ENCODE peak calls at places on chromosomes 12 and 14, in eight cellular contexts. Y, W, K, F, J, D, G and M are unnamed samples.

GRCh38 chr14:104967414-104968152 is 10.6 kb downstream of the AHNAK2 start:
- DNase-seq in Y (no peak), W (no peak), K (peak), F (peak), J (peak), D (peak), G (no peak), M (no peak)

GRCh38 chr14:94378527-94379290 is 9.7 kb downstream of the SERPINA1 start:
- DNase-seq in Y (no peak), W (no peak), K (no peak), F (peak), J (no peak), D (no peak), G (no peak), M (no peak)

GRCh38 chr12:67705394-67706370 is 57.1 kb downstream of the DYRK2 start:
- DNase-seq in Y (no peak), W (no peak), K (no peak), F (no peak), J (peak), D (peak), G (no peak), M (no peak)

GRCh38 chr12:46264057-46264456 is 4.8 kb downstream of the SLC38A1 start:
- DNase-seq in Y (no peak), W (no peak), K (no peak), F (no peak), J (no peak), D (peak), G (no peak), M (no peak)

GRCh38 chr12:123271182-123271491 is 519 bp downstream of the CDK2AP1 start:
- DNase-seq in Y (peak), W (peak), K (peak), F (peak), J (peak), D (peak), G (peak), M (peak)

GRCh38 chr14:65258391-65258790 is 154.1 kb upstream of the FUT8 start:
- DNase-seq in Y (no peak), W (no peak), K (no peak), F (no peak), J (peak), D (peak), G (no peak), M (no peak)

GRCh38 chr12:119780786-119781434 is 96.2 kb downstream of the CIT start:
- DNase-seq in Y (no peak), W (no peak), K (peak), F (no peak), J (peak), D (peak), G (no peak), M (no peak)

GRCh38 chr14:43449291-43449690 is 1057.8 kb downstream of the FSCB start:
- DNase-seq in Y (no peak), W (no peak), K (no peak), F (no peak), J (no peak), D (peak), G (no peak), M (no peak)

GRCh38 chr14:60777856-60778578 is 43.5 kb downstream of the MNAT1 start:
- DNase-seq in Y (no peak), W (no peak), K (no peak), F (no peak), J (peak), D (peak), G (no peak), M (no peak)

GRCh38 chr12:47267571-47267970 is 187.8 kb upstream of the AMIGO2 start:
- DNase-seq in Y (no peak), W (no peak), K (no peak), F (no peak), J (peak), D (peak), G (no peak), M (no peak)

GRCh38 chr12:5773550-5773949 is 171.5 kb downstream of the ANO2 start:
- DNase-seq in Y (no peak), W (no peak), K (no peak), F (no peak), J (no peak), D (no peak), G (no peak), M (no peak)

GRCh38 chr12:130920711-130921381 is 32.9 kb upstream of the ADGRD1 start:
- DNase-seq in Y (no peak), W (no peak), K (peak), F (peak), J (no peak), D (no peak), G (no peak), M (no peak)

GRCh38 chr12:51533799-51534198 is 57.2 kb upstream of the SCN8A start:
- DNase-seq in Y (no peak), W (no peak), K (no peak), F (no peak), J (no peak), D (peak), G (no peak), M (no peak)

GRCh38 chr14:95649230-95649629 is 37.0 kb upstream of the TCL1B start:
- DNase-seq in Y (no peak), W (no peak), K (no peak), F (no peak), J (no peak), D (no peak), G (no peak), M (no peak)

GRCh38 chr14:101241807-101242278 is 319.5 kb upstream of the DIO3 start:
- DNase-seq in Y (no peak), W (no peak), K (no peak), F (peak), J (no peak), D (peak), G (no peak), M (no peak)

GRCh38 chr12:4908694-4909396 is 860 bp upstream of the KCNA1 start:
- DNase-seq in Y (no peak), W (no peak), K (no peak), F (no peak), J (peak), D (peak), G (no peak), M (no peak)

GRCh38 chr14:35044939-35045797 is 904 bp upstream of the FAM177A1 start:
- DNase-seq in Y (no peak), W (no peak), K (no peak), F (no peak), J (peak), D (no peak), G (no peak), M (no peak)

GRCh38 chr12:29066061-29066588 is 83.0 kb upstream of the FAR2 start:
- DNase-seq in Y (no peak), W (no peak), K (peak), F (no peak), J (no peak), D (peak), G (no peak), M (no peak)

GRCh38 chr12:64943686-64944085 is 119.2 kb downstream of the TBC1D30 start:
- DNase-seq in Y (no peak), W (no peak), K (no peak), F (no peak), J (peak), D (peak), G (no peak), M (no peak)

GRCh38 chr12:80472912-80473500 is 29.0 kb downstream of the PTPRQ start:
- DNase-seq in Y (no peak), W (no peak), K (no peak), F (peak), J (peak), D (peak), G (no peak), M (no peak)

GRCh38 chr12:47892819-47893218 is 12.0 kb downstream of the VDR start:
- DNase-seq in Y (no peak), W (no peak), K (no peak), F (no peak), J (no peak), D (no peak), G (no peak), M (no peak)

GRCh38 chr12:96233941-96234461 is 39.8 kb downstream of the ELK3 start:
- DNase-seq in Y (no peak), W (no peak), K (peak), F (peak), J (peak), D (no peak), G (no peak), M (no peak)

GRCh38 chr12:5376591-5377207 is 55.2 kb upstream of the NTF3 start:
- DNase-seq in Y (no peak), W (no peak), K (no peak), F (no peak), J (no peak), D (no peak), G (no peak), M (no peak)